ENCODE peak calls at places on chromosomes 13 and 19, in ten cellular contexts. T is fibroblast of pulmonary artery, L is cardiac muscle cell, C is HFF-Myc, S is BJ, W is pancreas, Q is right lobe of liver, K is endothelial cell of umbilical vein, U is tibial nerve, F is choroid plexus epithelial cell. H is an unnamed sample.
A peak's percentile ranks its signal among the peaks of the same experiment; 100 is the strongest.

GRCh38 chr13:50448535-50448981 is 394.9 kb downstream of the DLEU7 start:
- DNase-seq in C (no peak), L (no peak), W (no peak), K (peak; percentile 97), T (no peak), U (no peak), F (no peak), S (no peak), Q (no peak), H (no peak)

GRCh38 chr13:35923347-35923746 is 207.8 kb downstream of the DCLK1 start:
- DNase-seq in F (peak; percentile 54), K (peak; percentile 19), C (no peak), S (no peak), L (no peak), T (peak; percentile 33), U (no peak), Q (no peak), W (no peak), H (no peak)

GRCh38 chr13:106566682-106567420 is 1.1 kb downstream of the ARGLU1 start:
- DNase-seq in W (peak; percentile 56), L (peak; percentile 71), Q (peak; percentile 68), T (peak; percentile 62), K (peak; percentile 61), C (peak; percentile 26), S (no peak), F (peak; percentile 64), U (peak; percentile 28), H (no peak)

GRCh38 chr13:72204291-72204690 is 337.3 kb upstream of the DACH1 start:
- DNase-seq in C (no peak), W (no peak), S (no peak), F (peak; percentile 53), T (peak; percentile 26), Q (no peak), L (no peak), U (no peak), K (no peak), H (no peak)

GRCh38 chr13:98565726-98566577 is 11.0 kb downstream of the STK24 start:
- DNase-seq in S (no peak), W (peak; percentile 42), F (no peak), C (no peak), T (no peak), U (no peak), Q (peak; percentile 76), K (peak; percentile 80), L (no peak), H (no peak)

GRCh38 chr13:31046711-31047279 is 114.3 kb downstream of the TEX26 start:
- DNase-seq in U (no peak), W (no peak), F (peak; percentile 64), T (peak; percentile 64), C (no peak), Q (no peak), K (no peak), S (no peak), L (peak; percentile 57), H (no peak)

GRCh38 chr13:114143806-114144605 is 11.6 kb upstream of the RASA3 start:
- DNase-seq in U (no peak), T (no peak), F (no peak), C (no peak), S (no peak), W (peak; percentile 65), K (no peak), L (peak; percentile 49), Q (no peak), H (no peak)

GRCh38 chr13:36006895-36007294 is 124.3 kb downstream of the DCLK1 start:
- DNase-seq in T (no peak), W (no peak), Q (no peak), C (no peak), S (no peak), F (no peak), U (no peak), L (no peak), K (no peak), H (no peak)

GRCh38 chr19:391199-391557 is 17.8 kb downstream of the C2CD4C start:
- DNase-seq in U (no peak), T (no peak), W (no peak), F (no peak), C (no peak), L (no peak), K (no peak), S (no peak), Q (no peak), H (no peak)

GRCh38 chr19:34341935-34342680 is 22.9 kb upstream of the GPI start:
- DNase-seq in S (no peak), C (no peak), F (no peak), W (no peak), K (no peak), L (no peak), U (no peak), T (no peak), Q (no peak), H (no peak)

GRCh38 chr13:66886248-66886647 is 343.9 kb downstream of the PCDH9 start:
- DNase-seq in F (no peak), K (no peak), U (no peak), W (no peak), T (no peak), L (peak; percentile 1), Q (no peak), S (no peak), C (no peak), H (no peak)

GRCh38 chr19:13066231-13066630 is 36.4 kb downstream of the LYL1 start:
- DNase-seq in U (no peak), L (no peak), T (no peak), W (no peak), C (no peak), S (no peak), Q (no peak), K (no peak), F (no peak), H (no peak)

GRCh38 chr19:30862876-30863275 is 486.4 kb downstream of the TSHZ3 start:
- DNase-seq in W (no peak), C (no peak), S (no peak), L (no peak), Q (no peak), K (no peak), F (no peak), T (no peak), U (no peak), H (no peak)

DNA sequence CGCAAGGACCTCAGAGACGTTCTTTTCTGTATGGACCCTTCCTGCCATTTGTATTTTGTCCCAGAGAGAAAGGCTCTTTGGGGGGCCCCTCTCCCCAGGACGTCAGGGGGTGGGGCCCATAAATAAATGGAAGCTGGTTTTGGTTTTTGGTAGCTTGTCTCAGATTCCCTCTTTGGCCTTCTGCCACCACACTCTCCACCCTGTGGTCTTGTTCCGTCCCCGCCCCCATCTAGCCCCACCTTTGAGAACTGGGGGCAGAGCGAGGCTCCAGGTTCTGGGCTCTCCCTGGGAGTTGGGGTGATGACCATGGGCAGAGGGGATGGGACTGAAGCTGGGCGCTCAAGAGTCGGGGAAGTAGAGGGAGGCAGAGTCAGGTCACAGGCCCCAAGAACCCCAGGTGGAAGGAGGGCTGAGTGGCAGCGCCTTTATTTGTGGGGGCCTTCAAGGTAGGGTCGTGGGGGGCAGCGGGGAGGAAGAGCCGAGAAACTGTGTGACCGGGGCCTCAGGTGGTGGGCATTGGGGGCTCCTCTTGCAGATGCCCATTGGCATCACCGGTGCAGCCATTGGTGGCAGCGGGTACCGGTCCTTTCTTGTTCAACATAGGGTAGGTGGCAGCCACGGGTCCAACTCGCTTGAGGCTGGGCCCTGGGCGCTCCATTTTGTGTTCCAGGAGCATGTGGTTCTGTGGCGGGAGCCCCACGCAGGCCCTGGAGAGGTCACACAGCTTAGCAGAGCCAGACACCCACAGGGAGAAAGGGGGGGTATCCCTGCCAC is 3.3 kb downstream of the ISYNA1 start:
- DNase-seq in F (no peak), C (no peak), K (no peak), W (peak; percentile 47), S (no peak), L (no peak), Q (no peak), T (no peak), U (no peak), H (no peak)
- H3K4me3 ChIP-seq in F (peak overlapping the region; percentile 54), C (no peak overlapping the region), K (no peak overlapping the region), W (no peak overlapping the region), S (no peak overlapping the region), L (peak overlapping the region; percentile 25), Q (no peak overlapping the region), T (no peak overlapping the region), U (no peak overlapping the region), H (no peak overlapping the region)

GRCh38 chr13:100646030-100646673 is 28.4 kb downstream of the TMTC4 start:
- DNase-seq in C (no peak), W (no peak), F (peak; percentile 61), L (peak; percentile 27), Q (no peak), S (no peak), K (peak; percentile 34), U (no peak), T (peak; percentile 60), H (no peak)
- TF ChIP-seq CTCF in C (peak; percentile 57), W (no peak), F (peak; percentile 77), L (peak; percentile 68), Q (peak; percentile 37), S (peak; percentile 62), K (peak; percentile 56), U (peak; percentile 18), T (peak; percentile 77), H (peak; percentile 65)

GRCh38 chr13:48874165-48874564 is 101.5 kb upstream of the FNDC3A start:
- DNase-seq in S (no peak), F (no peak), W (no peak), Q (no peak), C (no peak), T (no peak), U (no peak), K (no peak), L (peak; percentile 30), H (no peak)
- H3K4me3 ChIP-seq in S (no peak overlapping the region), F (no peak overlapping the region), W (no peak overlapping the region), Q (no peak overlapping the region), C (no peak overlapping the region), T (no peak overlapping the region), U (no peak overlapping the region), K (no peak overlapping the region), L (no peak overlapping the region), H (no peak overlapping the region)

GRCh38 chr19:42176990-42177685 is 40.3 kb downstream of the DEDD2 start:
- DNase-seq in U (peak; percentile 26), C (no peak), W (peak; percentile 69), F (peak; percentile 77), S (no peak), L (peak; percentile 89), K (peak; percentile 60), Q (peak; percentile 73), T (peak; percentile 72), H (no peak)
- TF ChIP-seq CTCF in U (peak; percentile 56), C (no peak), W (peak; percentile 15), F (peak; percentile 40), S (peak; percentile 37), L (peak; percentile 31), K (peak; percentile 17), Q (peak; percentile 39), T (peak; percentile 19), H (peak; percentile 33)

GRCh38 chr19:2780284-2780683 is 2.8 kb downstream of the SGTA start:
- DNase-seq in W (no peak), F (no peak), Q (no peak), S (no peak), T (no peak), U (no peak), C (no peak), L (peak; percentile 10), K (no peak), H (no peak)
- H3K4me3 ChIP-seq in W (no peak overlapping the region), F (no peak overlapping the region), Q (no peak overlapping the region), S (no peak overlapping the region), T (no peak overlapping the region), U (no peak overlapping the region), C (peak overlapping the region; percentile 92), L (no peak overlapping the region), K (no peak overlapping the region), H (no peak overlapping the region)